ENCODE peak calls at places on chromosomes 2 and 18, in eight cellular contexts. I, U, W, E, R, X, L and D are unnamed samples.

GRCh38 chr2:112644155-112644932 is 1.4 kb upstream of the SLC20A1 start:
- DNase-seq in I (no peak), U (no peak), W (no peak), E (no peak), R (peak; percentile 82), X (peak; percentile 58), L (no peak), D (peak; percentile 99)

GRCh38 chr18:35619468-35619867 is 37.9 kb downstream of the GALNT1 start:
- DNase-seq in I (no peak), U (no peak), W (no peak), E (no peak), R (no peak), X (no peak), L (no peak), D (no peak)

GRCh38 chr2:237282568-237283128 is 131.3 kb downstream of the COL6A3 start:
- DNase-seq in I (no peak), U (no peak), W (no peak), E (no peak), R (no peak), X (no peak), L (no peak), D (no peak)

GRCh38 chr2:233919938-233920337 is 2.8 kb downstream of the TRPM8 start:
- DNase-seq in I (no peak), U (no peak), W (no peak), E (no peak), R (no peak), X (no peak), L (no peak), D (no peak)

GRCh38 chr2:199693861-199694260 is 157.1 kb downstream of the FTCDNL1 start:
- DNase-seq in I (no peak), U (no peak), W (no peak), E (no peak), R (no peak), X (no peak), L (no peak), D (no peak)

GRCh38 chr2:11121823-11122155 is 33.5 kb upstream of the SLC66A3 start:
- DNase-seq in I (no peak), U (no peak), W (no peak), E (no peak), R (no peak), X (no peak), L (no peak), D (no peak)

GRCh38 chr18:21960189-21960588 is 209.2 kb upstream of the GATA6 start:
- DNase-seq in I (no peak), U (no peak), W (no peak), E (no peak), R (no peak), X (no peak), L (no peak), D (no peak)

GRCh38 chr2:61759718-61760117 is 94.1 kb downstream of the FAM161A start:
- DNase-seq in I (no peak), U (no peak), W (no peak), E (no peak), R (no peak), X (no peak), L (no peak), D (no peak)

GRCh38 chr2:10357193-10357592 is 54.5 kb downstream of the HPCAL1 start:
- DNase-seq in I (peak; percentile 31), U (no peak), W (no peak), E (no peak), R (no peak), X (no peak), L (peak; percentile 16), D (no peak)

GRCh38 chr2:126953483-126953882 is 54.8 kb downstream of the TEX51 start:
- DNase-seq in I (no peak), U (no peak), W (no peak), E (no peak), R (no peak), X (no peak), L (no peak), D (no peak)

GRCh38 chr2:10038716-10039115 is 4.6 kb upstream of the KLF11 start:
- DNase-seq in I (no peak), U (no peak), W (no peak), E (no peak), R (no peak), X (no peak), L (peak; percentile 16), D (no peak)

GRCh38 chr18:76668546-76668945 is 153.8 kb upstream of the ZNF236 start:
- DNase-seq in I (no peak), U (no peak), W (no peak), E (no peak), R (no peak), X (no peak), L (no peak), D (no peak)

GRCh38 chr18:77161954-77162353 is 29.4 kb upstream of the MBP start:
- DNase-seq in I (no peak), U (no peak), W (no peak), E (no peak), R (no peak), X (no peak), L (no peak), D (no peak)

GRCh38 chr2:112869258-112869842 is 32.8 kb upstream of the IL1B start:
- DNase-seq in I (peak; percentile 88), U (no peak), W (peak; percentile 90), E (peak; percentile 49), R (peak; percentile 94), X (peak; percentile 76), L (peak; percentile 69), D (peak; percentile 96)

GRCh38 chr18:74806073-74806472 is 208.4 kb downstream of the ZNF407 start:
- DNase-seq in I (no peak), U (no peak), W (peak; percentile 66), E (no peak), R (peak; percentile 56), X (no peak), L (no peak), D (peak; percentile 83)

GRCh38 chr2:29532451-29532850 is 388.9 kb downstream of the ALK start:
- DNase-seq in I (no peak), U (no peak), W (no peak), E (no peak), R (no peak), X (peak; percentile 17), L (no peak), D (no peak)

GRCh38 chr2:201965550-201965949 is 68.1 kb upstream of the FZD7 start:
- DNase-seq in I (no peak), U (no peak), W (no peak), E (no peak), R (no peak), X (no peak), L (no peak), D (no peak)

GRCh38 chr2:201964631-201965206 is 68.9 kb upstream of the FZD7 start:
- DNase-seq in I (no peak), U (no peak), W (no peak), E (no peak), R (no peak), X (no peak), L (no peak), D (no peak)

GRCh38 chr2:201968476-201968875 is 65.2 kb upstream of the FZD7 start:
- DNase-seq in I (no peak), U (no peak), W (no peak), E (no peak), R (no peak), X (no peak), L (no peak), D (no peak)

GRCh38 chr2:201968045-201968444 is 65.6 kb upstream of the FZD7 start:
- DNase-seq in I (no peak), U (no peak), W (no peak), E (no peak), R (peak; percentile 56), X (no peak), L (no peak), D (peak; percentile 61)

GRCh38 chr2:201966691-201967388 is 66.8 kb upstream of the FZD7 start:
- DNase-seq in I (no peak), U (no peak), W (no peak), E (no peak), R (no peak), X (no peak), L (no peak), D (no peak)
- H3K27ac ChIP-seq in I (no peak overlapping the region), U (no peak overlapping the region), W (no peak overlapping the region), E (no peak overlapping the region), R (no peak overlapping the region), X (no peak overlapping the region), L (no peak overlapping the region), D (no peak overlapping the region)

GRCh38 chr2:72921866-72922265 is 4.5 kb downstream of the EMX1 start:
- DNase-seq in I (no peak), U (no peak), W (no peak), E (no peak), R (no peak), X (no peak), L (no peak), D (no peak)
- H3K27me3 ChIP-seq in I (peaks cover 100% of the 10 kb centered on the region), U (peaks cover 74% of the 10 kb centered on the region), W (peaks cover 98% of the 10 kb centered on the region), E (peaks cover 15% of the 10 kb centered on the region), R (peaks cover 79% of the 10 kb centered on the region), X (peaks cover 62% of the 10 kb centered on the region), L (no peaks in the 10 kb centered on the region), D (peaks cover 18% of the 10 kb centered on the region)

DNA sequence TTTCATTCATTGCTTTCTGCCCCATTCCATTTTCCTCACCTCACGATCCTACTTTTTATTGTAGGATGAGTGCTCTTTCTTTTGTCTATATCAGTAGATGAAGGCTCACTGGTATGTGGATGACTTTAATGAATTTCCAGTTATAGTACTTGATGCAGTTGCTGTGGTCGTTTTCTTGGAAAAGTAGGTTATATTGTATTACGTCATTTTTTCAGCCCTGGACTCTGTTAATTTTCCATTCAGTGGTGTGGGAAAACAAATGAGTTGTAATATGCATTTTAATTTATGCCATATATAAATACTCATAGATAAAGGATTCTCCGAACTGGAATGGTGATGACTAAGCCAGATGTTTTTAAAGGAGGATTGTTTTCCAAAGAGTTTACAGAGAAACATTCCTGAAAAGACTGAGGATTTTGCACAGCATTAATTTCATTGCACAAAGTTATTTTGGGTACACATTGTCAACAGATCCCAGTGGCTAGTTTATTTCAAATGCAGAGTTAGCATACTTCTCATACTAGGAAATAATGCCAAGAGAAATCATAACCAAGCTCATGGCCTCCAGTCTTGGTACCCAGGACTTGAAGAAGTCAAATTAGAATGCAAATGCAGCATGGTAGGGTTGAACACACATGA is 189.7 kb downstream of the PAX3 start:
- DNase-seq in I (no peak), U (no peak), W (no peak), E (no peak), R (no peak), X (no peak), L (no peak), D (no peak)
- H3K4me1 ChIP-seq in I (no peaks in the 10 kb centered on the region), U (no peaks in the 10 kb centered on the region), W (no peaks in the 10 kb centered on the region), E (no peaks in the 10 kb centered on the region), R (no peaks in the 10 kb centered on the region), X (no peaks in the 10 kb centered on the region), L (no peaks in the 10 kb centered on the region), D (no peaks in the 10 kb centered on the region)

GRCh38 chr2:227846831-227847230 is 24.6 kb upstream of the DAW1 start:
- DNase-seq in I (no peak), U (no peak), W (no peak), E (no peak), R (no peak), X (no peak), L (no peak), D (no peak)

GRCh38 chr2:227853204-227853629 is 18.2 kb upstream of the DAW1 start:
- DNase-seq in I (no peak), U (no peak), W (no peak), E (no peak), R (no peak), X (peak; percentile 45), L (no peak), D (no peak)

GRCh38 chr2:227849906-227850305 is 21.5 kb upstream of the DAW1 start:
- DNase-seq in I (no peak), U (no peak), W (no peak), E (no peak), R (no peak), X (no peak), L (no peak), D (no peak)

GRCh38 chr2:227848146-227848545 is 23.3 kb upstream of the DAW1 start:
- DNase-seq in I (no peak), U (no peak), W (no peak), E (no peak), R (no peak), X (no peak), L (no peak), D (no peak)

GRCh38 chr2:227848586-227848985 is 22.8 kb upstream of the DAW1 start:
- DNase-seq in I (no peak), U (no peak), W (no peak), E (no peak), R (no peak), X (no peak), L (no peak), D (peak; percentile 42)
- H3K27ac ChIP-seq in I (peak overlapping the region; percentile 5), U (peak overlapping the region; percentile 48), W (no peak overlapping the region), E (no peak overlapping the region), R (no peak overlapping the region), X (no peak overlapping the region), L (no peak overlapping the region), D (peak overlapping the region; percentile 35)